ENCODE peak calls at places on chromosomes 16 and 17, in five cellular contexts. C is GM12878, F is H1, W is SK-N-SH, P is HepG2. K is an unnamed sample. For H3K27me3, the result is how much of the 10 kb centered on the place peaks cover.

GRCh38 chr16:16940351-16940750 is 530.4 kb downstream of the XYLT1 start:
- DNase-seq in C (no peak), F (no peak), W (no peak), P (no peak), K (no peak)

GRCh38 chr17:40168262-40168832 is 8.9 kb upstream of the RAPGEFL1 start:
- DNase-seq in C (peak), F (peak), W (peak), P (peak), K (peak)

GRCh38 chr16:70759666-70760065 is 41.3 kb downstream of the VAC14 start:
- DNase-seq in C (no peak), F (no peak), W (no peak), P (no peak), K (no peak)

GRCh38 chr16:4962716-4963115 is 4.6 kb downstream of the SEC14L5 start:
- DNase-seq in C (no peak), F (no peak), W (no peak), P (no peak), K (no peak)

GRCh38 chr16:85861095-85861825 is 37.7 kb upstream of the IRF8 start:
- DNase-seq in C (no peak), F (no peak), W (no peak), P (no peak), K (no peak)

GRCh38 chr16:586645-587590 is 2.9 kb upstream of the RAB40C start:
- DNase-seq in C (no peak), F (no peak), W (no peak), P (no peak), K (no peak)

GRCh38 chr16:3879258-3879886 is 1.1 kb downstream of the CREBBP start:
- DNase-seq in C (no peak), F (no peak), W (peak), P (no peak), K (no peak)

GRCh38 chr16:31050280-31051030 is 17.1 kb downstream of the STX4 start:
- DNase-seq in C (no peak), F (no peak), W (no peak), P (no peak), K (no peak)

GRCh38 chr16:30377050-30377811 is 2.6 kb downstream of the MYL11 start:
- DNase-seq in C (no peak), F (peak), W (no peak), P (no peak), K (peak)

GRCh38 chr17:72414967-72415853 is 294.4 kb downstream of the SOX9 start:
- DNase-seq in C (no peak), F (no peak), W (no peak), P (no peak), K (no peak)

GRCh38 chr17:17125136-17126084 is 80.7 kb downstream of the PLD6 start:
- DNase-seq in C (no peak), F (no peak), W (peak), P (no peak), K (no peak)

GRCh38 chr17:77366206-77366557 is 225.4 kb downstream of the SEC14L1 start:
- DNase-seq in C (no peak), F (no peak), W (no peak), P (no peak), K (no peak)

GRCh38 chr16:15960124-15960971 is 10.9 kb downstream of the ABCC1 start:
- DNase-seq in C (no peak), F (no peak), W (no peak), P (no peak), K (no peak)

GRCh38 chr17:49472527-49472926 is 22.6 kb upstream of the NGFR start:
- DNase-seq in C (no peak), F (no peak), W (no peak), P (no peak), K (no peak)

GRCh38 chr17:36608794-36609497 is 7.6 kb downstream of the MRM1 start:
- DNase-seq in C (no peak), F (peak), W (no peak), P (no peak), K (peak)

GRCh38 chr17:43907425-43907981 is at the start of gene MPP2:
- DNase-seq in C (no peak), F (peak), W (peak), P (peak), K (peak)

DNA sequence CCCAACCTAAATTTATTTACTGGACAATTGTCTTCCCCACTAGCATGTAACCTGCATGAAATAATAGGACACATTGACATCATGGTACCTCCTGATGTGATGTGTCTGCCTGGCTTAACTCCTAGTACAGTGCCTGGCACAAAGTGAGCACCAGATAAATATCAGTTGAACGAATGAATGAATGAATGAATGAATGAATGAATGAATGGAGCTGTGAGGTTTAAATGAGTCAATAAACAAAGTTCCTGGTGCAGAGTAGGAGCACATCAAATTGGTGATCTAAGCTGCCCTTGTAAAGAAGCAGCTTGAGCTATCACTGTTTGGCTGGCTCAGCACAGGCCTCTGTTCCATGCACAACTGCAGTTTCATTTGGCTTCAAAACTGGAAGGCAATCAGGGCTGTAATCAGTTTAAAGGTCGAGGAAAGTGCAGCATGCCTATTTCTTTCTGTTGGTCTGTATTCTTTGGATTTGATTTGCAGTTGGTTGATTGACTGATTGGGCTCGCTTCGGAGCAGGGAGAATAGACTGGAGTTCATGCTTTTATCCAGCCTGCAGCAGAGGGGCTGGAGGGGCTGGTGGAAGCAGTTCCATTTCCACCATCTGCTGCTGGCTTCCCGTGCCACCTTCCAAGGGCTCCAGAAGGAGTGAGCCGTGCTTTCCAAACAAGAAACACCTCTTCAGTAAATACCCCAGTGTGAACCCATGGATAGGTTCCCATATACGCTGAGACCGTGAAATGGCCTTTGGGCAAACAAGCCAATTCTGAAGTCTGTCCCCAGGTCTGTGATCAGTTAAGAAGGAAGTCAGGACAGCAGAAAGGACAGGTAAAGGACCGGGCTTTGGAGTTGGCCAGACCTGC is 54.6 kb downstream of the GPRC5B start:
- DNase-seq in C (no peak), F (no peak), W (no peak), P (no peak), K (no peak)
- TF ChIP-seq GABPA in C (no peak), F (no peak), W (no peak), P (no peak), K (no peak)

GRCh38 chr17:32265896-32266388 is 310 bp downstream of the RHBDL3 start:
- DNase-seq in C (no peak), F (no peak), W (no peak), P (no peak), K (no peak)
- H3K27me3 ChIP-seq in C (under half), F (under half), W (under half), P (half or more), K (half or more)

DNA sequence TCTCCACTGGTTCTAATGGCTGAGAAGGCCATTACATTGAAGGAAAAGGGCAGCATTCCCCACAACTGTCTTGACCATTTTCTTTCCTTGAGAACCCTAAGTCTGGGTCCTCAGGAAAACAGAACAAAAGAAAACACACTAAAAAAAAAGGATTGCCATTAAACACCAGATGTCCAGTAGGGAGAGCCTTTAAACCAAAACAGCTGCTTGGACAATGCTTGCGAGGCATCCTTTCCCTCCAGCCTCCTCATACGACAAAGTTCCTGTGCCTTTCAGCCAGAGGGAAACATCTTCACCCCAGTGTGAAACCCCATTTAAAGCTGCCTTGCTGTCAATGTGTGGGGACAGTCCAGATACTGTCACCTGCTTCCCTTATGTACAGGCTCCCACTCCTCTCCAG is 74.3 kb downstream of the MMD start:
- DNase-seq in C (no peak), F (no peak), W (no peak), P (no peak), K (no peak)
- H3K27ac ChIP-seq in C (no peak), F (no peak), W (no peak), P (no peak), K (no peak)

DNA sequence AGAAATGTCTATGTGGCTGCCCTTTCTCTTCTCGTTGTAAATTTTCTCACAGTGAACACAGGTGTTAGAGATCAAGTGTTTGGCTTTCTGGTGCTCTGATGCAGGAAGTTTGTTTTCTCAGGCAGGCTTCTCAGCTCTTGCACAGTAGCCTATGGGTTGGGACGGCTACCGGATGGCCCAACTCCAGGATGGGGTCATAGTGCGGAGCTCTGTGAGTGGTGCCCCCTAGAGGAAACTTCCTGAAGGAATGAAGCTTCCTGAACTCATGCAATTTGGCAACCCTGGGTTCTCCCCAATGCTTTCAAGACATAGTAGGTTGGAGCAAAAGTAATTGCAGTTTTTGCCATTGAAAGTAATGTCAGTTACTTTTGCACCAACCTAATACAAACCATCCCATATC is 407.5 kb upstream of the HSBP1 start:
- DNase-seq in C (no peak), F (peak), W (no peak), P (no peak), K (no peak)
- TF ChIP-seq GABPA in C (no peak), F (no peak), W (no peak), P (no peak), K (no peak)

K was measured in HL-60.